ENCODE peak calls at places on chromosomes 6 and 20, in four cellular contexts. U is GM23248, I is MM.1S, E is hepatocyte. G is an unnamed sample.

GRCh38 chr20:21505810-21506530 is 7.9 kb downstream of the NKX2-2 start:
- DNase-seq in U (peak), I (peak), E (peak), G (peak)

GRCh38 chr6:111201155-111201554 is 113.9 kb downstream of the SLC16A10 start:
- DNase-seq in U (no peak), I (no peak), E (no peak), G (peak)

GRCh38 chr20:41006126-41006935 is 22.3 kb upstream of the TOP1 start:
- DNase-seq in U (no peak), I (no peak), E (no peak), G (no peak)

GRCh38 chr20:62011938-62012534 is 53.6 kb downstream of the TAF4 start:
- DNase-seq in U (no peak), I (no peak), E (no peak), G (no peak)

GRCh38 chr6:150641398-150642139 is 41.9 kb downstream of the PLEKHG1 start:
- DNase-seq in U (peak), I (peak), E (no peak), G (no peak)

GRCh38 chr6:128000363-128000762 is 99.5 kb upstream of the THEMIS start:
- DNase-seq in U (no peak), I (no peak), E (no peak), G (no peak)

GRCh38 chr6:107068691-107069630 is 41.0 kb downstream of the MTRES1 start:
- DNase-seq in U (no peak), I (no peak), E (no peak), G (no peak)

GRCh38 chr6:136797977-136798376 is 5.7 kb upstream of the MAP3K5 start:
- DNase-seq in U (no peak), I (no peak), E (no peak), G (no peak)

GRCh38 chr20:62595491-62595890 is 46.8 kb upstream of the SLCO4A1 start:
- DNase-seq in U (peak), I (no peak), E (peak), G (no peak)

GRCh38 chr6:28758046-28758817 is 165.6 kb downstream of the TRIM27 start:
- DNase-seq in U (no peak), I (peak), E (peak), G (no peak)

GRCh38 chr6:89050697-89051096 is 29.9 kb upstream of the PNRC1 start:
- DNase-seq in U (no peak), I (no peak), E (no peak), G (no peak)

GRCh38 chr20:56091635-56092180 is 86.4 kb upstream of the CBLN4 start:
- DNase-seq in U (no peak), I (no peak), E (no peak), G (no peak)

GRCh38 chr6:46993846-46994245 is 48.3 kb downstream of the ADGRF1 start:
- DNase-seq in U (peak), I (no peak), E (no peak), G (no peak)

GRCh38 chr20:45890077-45890996 is 671 bp downstream of the NEURL2 start:
- DNase-seq in U (peak), I (no peak), E (peak), G (peak)

GRCh38 chr6:128069180-128069579 is 168.3 kb upstream of the THEMIS start:
- DNase-seq in U (peak), I (no peak), E (no peak), G (no peak)

GRCh38 chr6:138293996-138294395 is 75.7 kb upstream of the PBOV1 start:
- DNase-seq in U (peak), I (no peak), E (no peak), G (no peak)

GRCh38 chr6:151609146-151609962 is 115.5 kb downstream of the CCDC170 start:
- DNase-seq in U (no peak), I (no peak), E (no peak), G (no peak)

GRCh38 chr20:19936801-19937583 is 80.2 kb upstream of the NAA20 start:
- DNase-seq in U (no peak), I (no peak), E (no peak), G (no peak)

GRCh38 chr20:40760399-40760798 is 71.4 kb upstream of the MAFB start:
- DNase-seq in U (no peak), I (no peak), E (no peak), G (no peak)

GRCh38 chr20:52193886-52194545 is 2.4 kb upstream of the ZFP64 start:
- DNase-seq in U (no peak), I (no peak), E (peak), G (no peak)

GRCh38 chr6:93784794-93785757 is 365.7 kb upstream of the EPHA7 start:
- DNase-seq in U (peak), I (no peak), E (no peak), G (no peak)

GRCh38 chr6:134787261-134787871 is 162.5 kb downstream of the ALDH8A1 start:
- DNase-seq in U (peak), I (no peak), E (no peak), G (no peak)

GRCh38 chr20:56278205-56278604 is 29.7 kb downstream of the MC3R start:
- DNase-seq in U (no peak), I (no peak), E (no peak), G (no peak)

GRCh38 chr6:19538086-19538485 is 299.1 kb upstream of the ID4 start:
- DNase-seq in U (no peak), I (peak), E (peak), G (no peak)

GRCh38 chr6:169866668-169867521 is 115.5 kb downstream of the ERMARD start:
- DNase-seq in U (no peak), I (no peak), E (no peak), G (no peak)

GRCh38 chr6:169865346-169866139 is 114.1 kb downstream of the ERMARD start:
- DNase-seq in U (no peak), I (no peak), E (no peak), G (no peak)

GRCh38 chr6:169867751-169868191 is 116.3 kb downstream of the ERMARD start:
- DNase-seq in U (no peak), I (no peak), E (no peak), G (no peak)

GRCh38 chr6:169864148-169865030 is 113.0 kb downstream of the ERMARD start:
- DNase-seq in U (no peak), I (peak), E (no peak), G (no peak)

DNA sequence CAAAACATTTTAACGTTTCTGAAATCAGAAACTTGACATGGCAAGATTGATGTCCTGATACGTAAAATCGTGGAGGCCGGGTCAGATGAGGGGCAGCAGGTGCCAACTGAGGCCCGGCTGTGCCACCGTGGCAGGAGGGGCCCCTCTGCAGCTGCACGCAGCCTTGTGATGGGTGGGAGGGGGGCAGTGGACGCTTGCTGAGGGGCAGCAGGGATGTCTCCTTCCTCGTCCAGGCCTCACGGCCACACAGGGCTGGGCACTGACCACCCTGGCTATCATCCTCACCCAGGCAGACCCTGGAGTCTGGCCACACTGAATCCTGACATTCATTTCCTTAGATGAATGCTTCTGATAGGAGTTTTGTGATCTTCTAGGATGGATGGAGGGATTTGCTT is 114.7 kb downstream of the ERMARD start:
- DNase-seq in U (no peak), I (no peak), E (no peak), G (no peak)
- TF ChIP-seq EZH2phosphoT487 in U (no peak), I (no peak), E (no peak), G (no peak)

GRCh38 chr6:83413068-83413467 is 17.8 kb downstream of the ME1 start:
- DNase-seq in U (no peak), I (no peak), E (no peak), G (no peak)

GRCh38 chr6:83417880-83418663 is 12.8 kb downstream of the ME1 start:
- DNase-seq in U (peak), I (peak), E (peak), G (peak)
- TF ChIP-seq EZH2phosphoT487 in U (no peak), I (no peak), E (no peak), G (no peak)

GRCh38 chr20:58481541-58482021 is 33.6 kb downstream of the APCDD1L start:
- DNase-seq in U (peak), I (no peak), E (peak), G (no peak)
- TF ChIP-seq EZH2phosphoT487 in U (no peak), I (no peak), E (no peak), G (no peak)

DNA sequence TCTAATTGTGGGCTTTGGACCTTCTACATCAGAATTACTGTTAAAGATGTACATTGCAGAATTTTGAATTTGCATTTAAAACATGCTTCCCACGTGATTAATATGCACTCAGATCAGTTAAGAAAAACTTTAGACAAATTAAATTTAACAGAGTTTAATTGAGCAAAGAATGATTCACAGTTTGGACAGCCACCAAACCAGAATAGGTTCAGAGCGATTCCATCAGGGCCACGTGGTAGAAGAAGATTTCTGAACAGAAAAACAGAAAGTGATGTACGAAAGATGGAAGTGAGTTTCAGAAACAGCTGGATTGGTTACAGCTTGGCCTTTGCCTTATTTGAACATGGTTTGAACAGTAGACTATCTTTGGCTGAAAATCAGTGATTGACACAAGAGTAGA is 704.2 kb upstream of the MAP3K7 start:
- DNase-seq in U (no peak), I (no peak), E (no peak), G (no peak)
- TF ChIP-seq EZH2phosphoT487 in U (no peak), I (no peak), E (no peak), G (no peak)

GRCh38 chr6:40399888-40400468 is 187.2 kb downstream of the LRFN2 start:
- DNase-seq in U (no peak), I (no peak), E (peak), G (no peak)
- TF ChIP-seq EZH2phosphoT487 in U (no peak), I (no peak), E (no peak), G (no peak)

GRCh38 chr6:9502991-9503761 is 911.7 kb downstream of the TFAP2A start:
- DNase-seq in U (peak), I (no peak), E (no peak), G (no peak)
- TF ChIP-seq EZH2phosphoT487 in U (no peak), I (no peak), E (no peak), G (no peak)

DNA sequence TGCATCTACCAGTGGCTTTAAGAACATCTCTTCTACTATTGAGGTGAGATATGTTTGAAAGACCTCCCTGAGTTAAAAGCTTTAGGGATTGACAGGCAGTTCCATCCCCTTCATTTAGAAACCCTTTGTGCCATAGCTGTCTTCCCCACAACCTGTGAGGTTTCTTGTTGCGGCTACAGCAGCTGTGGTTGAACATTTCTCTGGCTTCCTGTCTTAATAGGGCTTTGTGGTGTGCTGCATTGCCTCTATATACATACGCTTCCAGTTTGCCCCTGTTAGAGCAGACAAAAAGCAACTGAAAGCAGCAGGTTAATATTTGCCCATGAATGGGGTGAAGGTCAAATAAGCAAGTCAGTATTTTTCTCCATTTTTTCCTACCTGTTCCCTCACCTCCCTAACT is 210.2 kb downstream of the TMEM200A start:
- DNase-seq in U (no peak), I (peak), E (no peak), G (no peak)
- TF ChIP-seq EZH2phosphoT487 in U (no peak), I (no peak), E (no peak), G (no peak)

GRCh38 chr6:45624228-45624627 is 246.5 kb upstream of the SUPT3H start:
- DNase-seq in U (no peak), I (no peak), E (no peak), G (no peak)

GRCh38 chr6:45625191-45625664 is 247.5 kb upstream of the SUPT3H start:
- DNase-seq in U (peak), I (no peak), E (no peak), G (no peak)

GRCh38 chr6:45630801-45631200 is 253.1 kb upstream of the SUPT3H start:
- DNase-seq in U (peak), I (no peak), E (no peak), G (no peak)

GRCh38 chr6:45630314-45630713 is 252.6 kb upstream of the SUPT3H start:
- DNase-seq in U (peak), I (no peak), E (no peak), G (no peak)

GRCh38 chr6:45626087-45626891 is 248.6 kb upstream of the SUPT3H start:
- DNase-seq in U (peak), I (no peak), E (no peak), G (no peak)
- TF ChIP-seq EZH2phosphoT487 in U (no peak), I (no peak), E (no peak), G (no peak)

GRCh38 chr20:48124960-48125359 is 339.7 kb upstream of the SULF2 start:
- DNase-seq in U (no peak), I (no peak), E (no peak), G (no peak)

GRCh38 chr20:48126227-48126740 is 341.0 kb upstream of the SULF2 start:
- DNase-seq in U (no peak), I (no peak), E (peak), G (no peak)

GRCh38 chr20:48129319-48129973 is 344.2 kb upstream of the SULF2 start:
- DNase-seq in U (no peak), I (no peak), E (no peak), G (no peak)

GRCh38 chr20:48131581-48131980 is 346.3 kb upstream of the SULF2 start:
- DNase-seq in U (no peak), I (no peak), E (no peak), G (no peak)

GRCh38 chr20:48128436-48128835 is 343.2 kb upstream of the SULF2 start:
- DNase-seq in U (peak), I (no peak), E (no peak), G (no peak)
- TF ChIP-seq EZH2phosphoT487 in U (no peak), I (no peak), E (no peak), G (no peak)

G was measured in SK-N-SH.